ENCODE peak calls at places on chromosomes 5 and 9, in six cellular contexts. P is left lung, C is cardiac muscle cell, T is PC-9, X is nephron progenitor cell, I is mesothelial cell of epicardium. Q is an unnamed sample.

GRCh38 chr5:1412621-1413020 is 32.6 kb downstream of the SLC6A3 start:
- DNase-seq in X (no peak), I (no peak), P (peak), T (no peak), C (no peak), Q (no peak)

GRCh38 chr9:69207503-69207902 is 33.4 kb downstream of the TJP2 start:
- DNase-seq in P (no peak), C (peak), X (no peak), T (no peak), I (no peak), Q (peak)

GRCh38 chr5:83285661-83286398 is 185.7 kb upstream of the VCAN start:
- DNase-seq in T (no peak), I (no peak), C (no peak), X (no peak), P (peak), Q (no peak)

GRCh38 chr5:38210701-38211353 is 47.5 kb upstream of the EGFLAM start:
- DNase-seq in P (no peak), I (no peak), T (no peak), C (peak), X (no peak), Q (no peak)

GRCh38 chr5:163565931-163566608 is 60.7 kb downstream of the MAT2B start:
- DNase-seq in X (peak), C (peak), P (peak), T (no peak), I (peak), Q (peak)

GRCh38 chr5:167479796-167480195 is 811.6 kb upstream of the WWC1 start:
- DNase-seq in X (no peak), P (no peak), C (no peak), T (no peak), I (no peak), Q (no peak)

GRCh38 chr9:129193655-129194054 is 15.6 kb upstream of the IER5L start:
- DNase-seq in X (no peak), C (no peak), P (no peak), T (no peak), I (no peak), Q (no peak)

GRCh38 chr9:86867658-86868313 is 79.5 kb downstream of the GAS1 start:
- DNase-seq in T (no peak), X (peak), C (peak), P (no peak), I (no peak), Q (peak)

GRCh38 chr5:132322266-132322665 is 28.1 kb downstream of the SLC22A4 start:
- DNase-seq in I (no peak), C (no peak), P (no peak), T (no peak), X (peak), Q (peak)

GRCh38 chr9:95316794-95317118 is 753 bp downstream of the FANCC start:
- DNase-seq in I (no peak), C (peak), P (peak), T (peak), X (peak), Q (peak)

GRCh38 chr5:38797838-38798237 is 48.0 kb upstream of the OSMR start:
- DNase-seq in P (no peak), C (no peak), X (no peak), T (no peak), I (no peak), Q (no peak)

GRCh38 chr9:133004091-133005072 is 25.9 kb downstream of the GFI1B start:
- DNase-seq in X (no peak), C (peak), I (no peak), T (no peak), P (no peak), Q (peak)

DNA sequence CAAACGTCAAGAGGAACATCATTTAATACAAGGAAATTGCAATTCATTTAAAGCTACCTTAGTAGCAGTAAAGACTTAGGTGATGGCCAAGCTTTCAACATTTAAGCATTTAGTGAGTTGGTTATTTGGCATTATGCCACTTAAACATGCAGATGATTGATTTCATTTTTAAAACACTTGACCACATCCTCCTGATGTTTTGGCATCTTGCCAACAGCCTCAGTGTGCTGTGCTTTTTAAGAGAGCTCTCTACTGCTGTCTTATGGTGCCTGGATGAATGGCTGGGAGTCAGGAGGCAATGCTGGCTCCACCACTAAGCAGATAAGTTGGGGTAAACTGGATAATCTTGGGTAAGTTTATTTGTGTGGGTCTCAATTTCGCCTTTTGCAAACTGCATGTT is 364.5 kb downstream of the MAN2A1 start:
- DNase-seq in I (peak), C (peak), T (no peak), P (no peak), X (no peak), Q (no peak)
- TF ChIP-seq CTCF in I (no peak), C (peak), T (no peak), P (no peak), X (no peak), Q (peak)

GRCh38 chr5:67799732-67800234 is 415.8 kb upstream of the PIK3R1 start:
- DNase-seq in T (no peak), P (no peak), X (no peak), I (no peak), C (no peak), Q (no peak)
- TF ChIP-seq CTCF in T (no peak), P (no peak), X (no peak), I (no peak), C (no peak), Q (no peak)

GRCh38 chr5:77628840-77629552 is 9.5 kb downstream of the OTP start:
- DNase-seq in I (no peak), X (no peak), C (no peak), P (no peak), T (no peak), Q (peak)
- TF ChIP-seq CTCF in I (no peak), X (peak), C (no peak), P (no peak), T (no peak), Q (peak)

DNA sequence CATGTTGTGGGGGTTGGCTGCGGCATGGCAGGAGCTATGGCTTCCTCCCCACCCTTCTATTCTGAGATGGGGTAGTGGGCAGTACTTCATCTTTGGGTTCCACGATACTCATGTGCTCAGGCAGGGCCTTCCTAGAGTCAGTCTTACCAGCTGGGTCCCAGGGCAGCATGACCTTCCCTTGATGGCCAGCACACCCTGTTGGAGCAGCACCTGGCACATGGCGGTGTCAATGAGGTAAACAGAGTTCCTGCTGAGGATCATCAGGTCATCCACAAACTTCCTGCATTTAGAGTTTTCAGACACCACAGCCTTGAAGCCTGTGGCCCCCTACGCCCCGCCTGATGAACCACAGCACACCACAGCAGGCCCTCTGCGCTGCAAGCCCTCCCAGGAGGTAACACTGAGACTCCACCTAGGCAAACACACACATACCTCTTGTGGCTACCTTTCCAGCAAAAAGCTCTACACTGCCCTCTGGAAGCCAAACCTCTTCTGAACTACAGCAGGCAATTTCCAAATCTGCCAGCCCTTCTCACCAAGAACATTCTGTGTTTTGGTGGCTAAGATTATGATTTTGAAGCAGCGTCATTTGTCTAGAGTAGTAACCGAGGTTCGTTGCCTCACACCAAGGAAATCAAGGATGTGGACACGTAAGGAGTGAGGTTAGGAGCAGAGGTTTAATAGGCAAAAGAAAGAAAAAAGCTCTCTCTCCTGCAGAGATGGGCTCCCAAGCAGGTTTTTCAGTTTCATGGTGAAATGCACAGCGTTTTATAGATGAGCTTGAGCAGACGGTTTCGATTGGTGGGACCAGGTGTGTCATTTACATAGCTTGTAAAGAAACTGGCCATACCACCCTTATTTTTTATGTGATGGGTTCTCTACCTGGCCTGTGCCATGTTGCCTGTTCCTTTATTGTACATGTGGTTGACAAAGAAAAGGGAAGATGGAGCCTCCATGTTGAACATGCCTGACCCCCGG is 20.3 kb upstream of the TMEM174 start:
- DNase-seq in P (no peak), T (no peak), I (no peak), X (no peak), C (no peak), Q (peak)
- TF ChIP-seq CTCF in P (no peak), T (peak), I (no peak), X (no peak), C (no peak), Q (peak)

GRCh38 chr5:93899026-93899600 is 157.7 kb upstream of the POU5F2 start:
- DNase-seq in P (no peak), T (no peak), X (no peak), C (no peak), I (no peak), Q (no peak)
- TF ChIP-seq CTCF in P (peak), T (peak), X (peak), C (peak), I (peak), Q (peak)